ENCODE peak calls at places on chromosomes 2 and 18, in ten cellular contexts. M is HCT116, I is fibroblast of the aortic adventitia, A is transverse colon, E is choroid plexus epithelial cell, W is GM12865, L is colonic mucosa, B is body of pancreas, S is A549, X is Peyer's patch. U is an unnamed sample.

GRCh38 chr18:59871711-59872362 is 28.0 kb upstream of the PMAIP1 start:
- DNase-seq in X (no peak), I (no peak), S (no peak), B (no peak), M (no peak), L (no peak), E (peak), A (no peak), W (no peak), U (no peak)

GRCh38 chr2:70923378-70924015 is 12.2 kb upstream of the ATP6V1B1 start:
- DNase-seq in I (no peak), X (peak), S (peak), B (no peak), E (peak), W (peak), L (no peak), A (no peak), M (no peak), U (no peak)

GRCh38 chr2:72999729-73000725 is 71.5 kb downstream of the SFXN5 start:
- DNase-seq in W (no peak), L (no peak), A (no peak), S (no peak), I (peak), B (no peak), E (peak), X (peak), M (no peak), U (peak)

GRCh38 chr18:50830544-50830943 is 10.7 kb upstream of the MRO start:
- DNase-seq in X (no peak), B (no peak), I (no peak), W (peak), E (no peak), S (no peak), L (no peak), M (no peak), A (no peak), U (no peak)

GRCh38 chr2:157839162-157839801 is 36.8 kb downstream of the ACVR1 start:
- DNase-seq in E (peak), X (no peak), L (no peak), I (peak), A (no peak), S (no peak), W (no peak), B (no peak), M (no peak), U (peak)

GRCh38 chr2:43223412-43224040 is 2.9 kb downstream of the ZFP36L2 start:
- DNase-seq in B (no peak), I (peak), E (peak), M (no peak), W (no peak), A (no peak), S (no peak), L (no peak), X (no peak), U (peak)

GRCh38 chr2:86519349-86519748 is 43.9 kb downstream of the CHMP3 start:
- DNase-seq in E (no peak), I (no peak), W (no peak), X (no peak), B (no peak), S (no peak), M (no peak), L (no peak), A (no peak), U (no peak)

GRCh38 chr2:65662654-65663432 is 230.4 kb upstream of the SPRED2 start:
- DNase-seq in M (no peak), L (no peak), S (no peak), I (peak), W (no peak), A (peak), B (no peak), E (peak), X (no peak), U (peak)

GRCh38 chr2:226578879-226579278 is 220.7 kb downstream of the IRS1 start:
- DNase-seq in S (no peak), M (no peak), I (peak), X (no peak), L (no peak), A (no peak), B (no peak), W (no peak), E (peak), U (peak)

GRCh38 chr2:136211671-136212070 is 93.7 kb upstream of the CXCR4 start:
- DNase-seq in L (no peak), W (no peak), I (no peak), E (no peak), A (no peak), S (no peak), B (no peak), M (no peak), X (no peak), U (no peak)

GRCh38 chr2:50691518-50691917 is 340.4 kb downstream of the NRXN1 start:
- DNase-seq in M (no peak), E (no peak), L (no peak), X (no peak), A (no peak), I (no peak), S (no peak), W (no peak), B (no peak), U (no peak)

GRCh38 chr2:216057688-216058193 is 23.9 kb downstream of the PECR start:
- DNase-seq in E (peak), X (peak), S (peak), M (peak), I (no peak), W (peak), L (peak), B (peak), A (peak), U (no peak)

GRCh38 chr2:202064206-202064880 is 8.7 kb upstream of the KIAA2012 start:
- DNase-seq in W (no peak), I (peak), A (no peak), M (no peak), B (no peak), L (no peak), E (peak), X (no peak), S (no peak), U (peak)

GRCh38 chr2:235264121-235264493 is 229.7 kb upstream of the AGAP1 start:
- DNase-seq in E (no peak), S (peak), X (no peak), L (no peak), B (no peak), M (peak), W (no peak), I (no peak), A (no peak), U (no peak)

GRCh38 chr2:240911641-240912265 is 5.6 kb downstream of the CROCC2 start:
- DNase-seq in W (no peak), A (no peak), I (peak), S (no peak), E (no peak), B (no peak), M (no peak), L (no peak), X (no peak), U (peak)

GRCh38 chr2:153287109-153287801 is 191.3 kb downstream of the RPRM start:
- DNase-seq in L (no peak), M (peak), B (no peak), I (no peak), A (no peak), W (no peak), X (no peak), S (peak), E (no peak), U (no peak)

GRCh38 chr2:68255736-68256450 is 3.6 kb upstream of the PPP3R1 start:
- DNase-seq in A (no peak), W (no peak), X (no peak), S (no peak), B (no peak), E (no peak), I (peak), M (no peak), L (no peak), U (peak)

GRCh38 chr18:7415081-7415894 is 151.8 kb upstream of the PTPRM start:
- DNase-seq in X (no peak), B (no peak), A (no peak), L (no peak), I (no peak), W (no peak), S (no peak), E (peak), M (no peak), U (peak)

GRCh38 chr2:238380785-238381184 is 45.9 kb upstream of the ASB1 start:
- DNase-seq in A (no peak), W (no peak), B (no peak), M (peak), E (peak), X (no peak), I (peak), L (no peak), S (no peak), U (peak)

GRCh38 chr18:44245026-44245425 is 435.7 kb upstream of the SETBP1 start:
- DNase-seq in W (no peak), B (no peak), S (no peak), L (no peak), X (no peak), A (no peak), I (no peak), E (no peak), M (no peak), U (no peak)

GRCh38 chr2:60550151-60550983 is 3.1 kb downstream of the BCL11A start:
- DNase-seq in E (peak), S (peak), M (peak), W (peak), L (peak), X (peak), I (peak), A (peak), B (peak), U (peak)

GRCh38 chr18:61948842-61949438 is 56.1 kb upstream of the RNF152 start:
- DNase-seq in B (no peak), S (no peak), X (no peak), I (no peak), L (no peak), A (no peak), E (peak), W (no peak), M (no peak), U (no peak)

GRCh38 chr2:56348382-56348781 is 164.6 kb downstream of the CCDC85A start:
- DNase-seq in S (no peak), B (no peak), L (no peak), A (no peak), W (peak), E (no peak), M (no peak), X (no peak), I (no peak), U (no peak)

GRCh38 chr2:138180691-138181386 is 216.6 kb downstream of the HNMT start:
- DNase-seq in I (no peak), S (no peak), L (no peak), A (no peak), E (peak), M (no peak), W (no peak), B (no peak), X (no peak), U (peak)

GRCh38 chr2:50546790-50547189 is 485.1 kb downstream of the NRXN1 start:
- DNase-seq in S (no peak), X (no peak), W (no peak), L (no peak), I (no peak), M (no peak), B (no peak), E (no peak), A (no peak), U (no peak)

GRCh38 chr2:174753038-174753633 is 11.1 kb downstream of the CHRNA1 start:
- DNase-seq in M (no peak), S (no peak), W (peak), L (no peak), E (no peak), B (no peak), I (no peak), A (no peak), X (peak), U (no peak)

GRCh38 chr2:26559556-26559955 is 81.6 kb downstream of the CIB4 start:
- DNase-seq in A (no peak), L (no peak), S (no peak), M (no peak), B (no peak), I (no peak), X (no peak), W (no peak), E (no peak), U (no peak)

GRCh38 chr2:104406273-104406726 is 447.6 kb upstream of the POU3F3 start:
- DNase-seq in B (peak), S (no peak), M (no peak), W (no peak), I (no peak), A (no peak), X (no peak), E (peak), L (no peak), U (no peak)

GRCh38 chr2:121667618-121668017 is 18.4 kb upstream of the CLASP1 start:
- DNase-seq in A (no peak), L (no peak), W (no peak), E (no peak), B (no peak), I (no peak), S (no peak), X (no peak), M (no peak), U (no peak)

GRCh38 chr2:167135691-167136090 is 247.4 kb downstream of the XIRP2 start:
- DNase-seq in E (peak), W (no peak), A (no peak), M (no peak), I (no peak), L (no peak), X (no peak), B (no peak), S (no peak), U (peak)

GRCh38 chr2:65228249-65228750 is 669 bp downstream of the ACTR2 start:
- DNase-seq in I (peak), A (no peak), M (no peak), S (no peak), X (no peak), B (no peak), W (peak), E (peak), L (peak), U (no peak)

GRCh38 chr2:128981353-128981752 is 662.7 kb upstream of the HS6ST1 start:
- DNase-seq in I (no peak), L (no peak), W (no peak), E (no peak), M (no peak), A (no peak), X (no peak), S (no peak), B (no peak), U (no peak)

GRCh38 chr2:225233234-225233633 is 166.3 kb upstream of the NYAP2 start:
- DNase-seq in B (no peak), E (no peak), L (no peak), S (no peak), M (no peak), A (no peak), W (no peak), X (no peak), I (no peak), U (no peak)

GRCh38 chr2:165902929-165903328 is 50.6 kb downstream of the TTC21B start:
- DNase-seq in L (no peak), W (peak), I (peak), B (no peak), X (no peak), S (no peak), M (no peak), A (no peak), E (peak), U (peak)

GRCh38 chr18:13392029-13392750 is 173.6 kb downstream of the LDLRAD4 start:
- DNase-seq in E (no peak), L (no peak), W (no peak), X (no peak), A (no peak), M (no peak), B (no peak), I (no peak), S (no peak), U (no peak)

GRCh38 chr2:168722592-168722991 is 79.8 kb upstream of the NOSTRIN start:
- DNase-seq in E (peak), B (no peak), X (no peak), W (no peak), M (no peak), L (no peak), S (no peak), I (peak), A (no peak), U (peak)

GRCh38 chr2:125240870-125241269 is 1215.8 kb downstream of the CNTNAP5 start:
- DNase-seq in I (no peak), S (no peak), W (no peak), M (no peak), X (no peak), L (no peak), A (no peak), B (no peak), E (no peak), U (no peak)

GRCh38 chr2:129233751-129234406 is 745.6 kb upstream of the RAB6C start:
- DNase-seq in M (no peak), I (no peak), S (no peak), X (no peak), B (no peak), A (no peak), L (no peak), E (peak), W (no peak), U (peak)

GRCh38 chr18:78271790-78272189 is 707.8 kb upstream of the SALL3 start:
- DNase-seq in A (no peak), I (no peak), E (no peak), L (no peak), M (no peak), W (no peak), B (no peak), S (no peak), X (no peak), U (no peak)

DNA sequence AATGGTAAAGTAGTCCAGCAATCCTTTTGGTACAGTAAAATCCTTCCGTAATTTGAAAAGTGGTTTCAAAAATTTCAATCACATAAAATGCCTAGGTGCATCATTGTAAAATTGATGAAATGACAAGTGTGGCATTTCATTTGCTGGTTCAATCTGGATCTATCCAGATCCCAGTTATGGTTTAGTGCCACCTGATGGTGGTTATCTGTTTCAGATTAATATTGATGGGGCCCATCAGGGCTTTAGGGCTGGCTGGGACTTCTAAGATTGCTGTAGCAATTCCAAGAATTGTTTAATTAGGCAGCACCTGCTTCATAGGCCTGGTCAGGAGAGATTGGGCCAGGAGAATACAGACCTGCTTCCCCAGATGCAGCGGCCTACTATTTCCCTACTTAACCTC is 55.5 kb upstream of the PIK3C3 start:
- DNase-seq in L (no peak), M (no peak), S (no peak), W (no peak), X (no peak), B (no peak), I (no peak), E (peak), A (no peak), U (no peak)
- TF ChIP-seq CTCF in L (no peak), M (no peak), S (no peak), W (no peak), X (no peak), B (no peak), I (no peak), E (peak), A (no peak), U (no peak)

GRCh38 chr2:229857634-229858033 is 64.2 kb downstream of the TRIP12 start:
- DNase-seq in E (peak), M (no peak), X (no peak), L (no peak), W (no peak), I (no peak), A (no peak), S (no peak), B (no peak), U (no peak)

GRCh38 chr2:229858351-229858750 is 63.5 kb downstream of the TRIP12 start:
- DNase-seq in X (no peak), E (no peak), B (no peak), W (no peak), L (no peak), S (no peak), I (no peak), M (no peak), A (no peak), U (no peak)

GRCh38 chr2:229855116-229855515 is 66.7 kb downstream of the TRIP12 start:
- DNase-seq in S (no peak), B (no peak), M (no peak), E (no peak), A (no peak), X (no peak), W (no peak), I (no peak), L (no peak), U (no peak)

GRCh38 chr2:229852565-229852964 is 69.2 kb downstream of the TRIP12 start:
- DNase-seq in E (peak), L (no peak), A (peak), S (no peak), X (peak), W (peak), M (no peak), I (peak), B (no peak), U (peak)

DNA sequence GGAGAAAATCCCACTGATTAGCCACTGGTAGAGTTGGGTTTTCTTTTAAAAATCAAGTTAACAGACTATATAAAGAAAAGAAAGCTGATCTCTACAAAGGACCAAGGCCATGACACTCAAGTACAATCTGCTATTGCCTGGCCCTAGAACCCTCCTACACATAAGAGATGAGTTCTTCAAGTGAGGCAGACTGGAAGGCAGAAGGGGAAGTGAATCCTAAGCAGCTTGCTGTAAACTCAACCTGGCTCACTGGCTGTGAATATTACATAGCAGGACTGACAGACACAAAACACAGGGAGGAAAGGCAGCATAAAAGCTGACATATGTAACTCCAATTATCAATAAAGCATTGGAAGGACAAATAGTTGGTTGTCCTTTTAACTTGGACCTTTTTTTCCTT is 65.4 kb downstream of the TRIP12 start:
- DNase-seq in S (no peak), X (no peak), E (no peak), M (no peak), B (no peak), A (no peak), W (peak), L (no peak), I (no peak), U (no peak)
- H3K4me3 ChIP-seq in S (no peak), X (no peak), E (no peak), M (no peak), B (no peak), A (no peak), W (no peak), L (no peak), I (no peak), U (no peak)

GRCh38 chr2:62724886-62725711 is 19.6 kb downstream of the EHBP1 start:
- DNase-seq in W (no peak), L (peak), X (peak), M (peak), S (peak), E (no peak), A (peak), I (no peak), B (peak), U (no peak)
- TF ChIP-seq CTCF in W (no peak), L (no peak), X (no peak), M (peak), S (peak), E (peak), A (no peak), I (no peak), B (no peak), U (peak)

DNA sequence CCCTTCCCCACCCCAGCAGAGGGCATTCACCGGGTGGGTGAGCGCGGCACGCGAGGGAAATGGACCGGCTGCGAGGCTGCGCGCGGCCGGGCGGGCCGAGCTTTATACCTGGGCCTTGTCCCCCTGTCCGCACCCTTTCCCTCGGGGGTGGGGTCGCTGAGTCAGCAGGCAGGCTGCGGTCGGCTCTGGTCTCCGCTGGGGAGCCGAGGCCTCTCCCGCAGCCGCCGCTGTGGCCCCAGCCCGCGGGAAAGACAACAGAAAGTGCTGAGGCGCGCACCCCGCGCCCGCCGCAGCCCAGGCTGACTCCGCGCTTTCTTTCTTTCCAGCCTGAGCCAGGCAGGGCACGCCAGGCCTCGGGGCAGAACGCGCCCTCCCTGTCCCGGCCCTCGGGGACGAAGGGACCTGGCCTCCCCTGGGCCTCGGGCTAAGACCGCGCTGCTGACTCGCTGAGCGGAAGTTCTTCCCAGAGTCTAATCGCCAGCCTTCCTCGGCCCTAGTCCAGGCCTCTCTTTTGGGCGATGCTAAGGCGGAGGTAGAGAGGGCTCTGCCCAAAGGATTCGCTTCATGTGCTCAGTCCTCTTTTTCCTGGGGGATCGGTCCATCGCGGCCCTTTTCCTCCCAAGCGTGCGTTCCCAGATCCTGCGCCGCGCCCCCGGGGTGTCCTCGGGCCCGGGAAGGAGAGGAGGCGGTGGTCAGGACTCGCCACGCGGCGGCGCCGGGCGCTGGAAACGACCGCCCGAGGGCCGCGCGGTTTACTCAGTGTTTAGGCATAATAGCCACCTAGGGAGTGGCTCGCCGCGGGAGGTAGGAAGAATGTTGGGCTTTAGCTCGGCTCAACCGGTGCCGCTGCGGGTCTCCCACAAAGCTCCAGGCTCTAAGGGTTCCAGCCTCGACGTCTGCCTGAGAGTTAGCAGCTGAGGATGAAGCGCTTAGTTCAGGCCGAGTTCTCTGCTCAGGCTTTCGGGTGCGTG is at the start of gene CRYBA2:
- DNase-seq in X (no peak), W (no peak), B (peak), M (no peak), E (peak), L (no peak), I (no peak), S (no peak), A (peak), U (peak)
- H3K4me3 ChIP-seq in X (no peak), W (no peak), B (no peak), M (no peak), E (peak), L (peak), I (peak), S (no peak), A (peak), U (peak)

U was measured in fibroblast of pulmonary artery.